ENCODE peak calls at places on chromosomes 3 and 15, in nine cellular contexts. U is fibroblast of lung; X is heart right ventricle; K is astrocyte; H is psoas muscle; T is testis; V is HAP-1; L is CD4-positive, CD25-positive, alpha-beta regulatory T cell; G is lower lobe of right lung. A is an unnamed sample.

GRCh38 chr3:39281533-39281932 is 1.7 kb upstream of the CX3CR1 start:
- DNase-seq in K (no peak), G (no peak), L (no peak), U (no peak), X (no peak), V (no peak), H (no peak), T (no peak), A (no peak)

GRCh38 chr3:31346542-31346979 is 186.2 kb upstream of the STT3B start:
- DNase-seq in X (no peak), V (no peak), G (no peak), U (no peak), T (no peak), H (no peak), L (no peak), K (no peak), A (no peak)

GRCh38 chr3:110243081-110243480 is 828.5 kb upstream of the NECTIN3 start:
- DNase-seq in L (no peak), U (peak; percentile 5), V (peak; percentile 16), X (no peak), G (no peak), K (peak; percentile 2), T (no peak), H (no peak), A (no peak)

GRCh38 chr15:67043939-67044771 is 21.2 kb upstream of the SMAD3 start:
- DNase-seq in X (no peak), V (no peak), L (no peak), K (peak; percentile 90), G (no peak), H (no peak), U (peak; percentile 95), T (no peak), A (no peak)

GRCh38 chr15:101328001-101328400 is 33.0 kb upstream of the SNRPA1 start:
- DNase-seq in X (no peak), U (no peak), K (no peak), H (no peak), T (no peak), L (no peak), G (no peak), V (no peak), A (no peak)

GRCh38 chr3:46997453-46998091 is 18.1 kb downstream of the NBEAL2 start:
- DNase-seq in G (peak; percentile 40), V (no peak), K (no peak), X (no peak), H (peak; percentile 37), T (no peak), L (no peak), U (no peak), A (no peak)

GRCh38 chr3:106139834-106140233 is 271.0 kb upstream of the CBLB start:
- DNase-seq in T (no peak), V (no peak), L (no peak), X (no peak), H (no peak), K (no peak), U (no peak), G (no peak), A (no peak)

GRCh38 chr3:124059580-124059979 is 67.7 kb upstream of the ROPN1 start:
- DNase-seq in U (peak; percentile 71), L (no peak), X (no peak), H (no peak), K (peak; percentile 69), V (no peak), T (no peak), G (no peak), A (no peak)

GRCh38 chr3:110362756-110363155 is 708.9 kb upstream of the NECTIN3 start:
- DNase-seq in X (no peak), H (no peak), T (no peak), U (no peak), G (no peak), K (no peak), L (no peak), V (no peak), A (no peak)

GRCh38 chr3:79086514-79086913 is 681.3 kb downstream of the ROBO1 start:
- DNase-seq in G (no peak), L (no peak), U (peak; percentile 44), V (peak; percentile 77), H (no peak), T (peak; percentile 72), K (peak; percentile 25), X (peak; percentile 25), A (peak; percentile 31)

GRCh38 chr3:194069421-194070219 is 66.3 kb upstream of the HES1 start:
- DNase-seq in T (no peak), U (peak; percentile 56), H (no peak), G (no peak), K (peak; percentile 42), V (no peak), X (no peak), L (no peak), A (no peak)

GRCh38 chr3:128190501-128190900 is 37.2 kb downstream of the EEFSEC start:
- DNase-seq in L (no peak), H (no peak), K (peak; percentile 36), U (peak; percentile 50), T (no peak), X (no peak), V (no peak), G (no peak), A (no peak)

GRCh38 chr15:28098766-28099554 is at the start of gene OCA2:
- DNase-seq in H (peak; percentile 77), X (no peak), L (peak; percentile 46), U (peak; percentile 50), T (peak; percentile 90), V (peak; percentile 94), G (peak; percentile 79), K (peak; percentile 40), A (peak; percentile 61)

GRCh38 chr15:76107169-76107568 is 47.4 kb downstream of the TMEM266 start:
- DNase-seq in K (no peak), X (no peak), T (no peak), U (peak; percentile 16), H (peak; percentile 79), L (no peak), G (no peak), V (no peak), A (no peak)

GRCh38 chr15:101242999-101243336 is 8.9 kb downstream of the CHSY1 start:
- DNase-seq in H (no peak), U (peak; percentile 64), G (no peak), T (no peak), L (no peak), K (peak; percentile 43), X (peak; percentile 50), V (peak; percentile 84), A (no peak)

GRCh38 chr15:88028024-88028423 is 228.5 kb downstream of the NTRK3 start:
- DNase-seq in V (no peak), T (no peak), G (no peak), U (no peak), H (no peak), L (no peak), K (no peak), X (no peak), A (no peak)

DNA sequence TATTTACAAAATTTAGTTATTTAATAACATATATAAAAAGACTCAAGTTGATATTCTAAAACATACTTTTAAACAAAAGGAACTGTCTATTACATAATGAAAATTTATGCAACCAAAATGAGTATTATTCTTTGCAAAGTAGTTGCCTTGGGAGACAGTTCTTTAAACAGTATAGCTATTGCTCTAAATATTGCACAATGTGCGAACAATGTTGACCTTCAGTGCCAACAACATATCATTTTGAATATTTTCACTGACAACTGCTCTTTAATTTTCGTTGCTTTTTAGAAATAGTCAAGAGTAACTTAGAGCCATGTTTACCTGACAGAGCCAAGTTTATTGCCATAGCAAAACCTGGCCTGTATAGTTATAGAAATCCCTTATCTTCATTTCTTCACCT is 124.9 kb downstream of the ZBTB20 start:
- DNase-seq in V (no peak), H (no peak), L (no peak), K (no peak), G (no peak), X (no peak), T (no peak), U (no peak), A (no peak)
- H3K4me1 ChIP-seq in V (peaks cover 17% of the 10 kb centered on the region), H (no peaks in the 10 kb centered on the region), L (no peaks in the 10 kb centered on the region), K (no peaks in the 10 kb centered on the region), G (peaks cover 17% of the 10 kb centered on the region), X (no peaks in the 10 kb centered on the region), T (peaks cover 6% of the 10 kb centered on the region), U (no peaks in the 10 kb centered on the region), A (peaks cover 8% of the 10 kb centered on the region)

DNA sequence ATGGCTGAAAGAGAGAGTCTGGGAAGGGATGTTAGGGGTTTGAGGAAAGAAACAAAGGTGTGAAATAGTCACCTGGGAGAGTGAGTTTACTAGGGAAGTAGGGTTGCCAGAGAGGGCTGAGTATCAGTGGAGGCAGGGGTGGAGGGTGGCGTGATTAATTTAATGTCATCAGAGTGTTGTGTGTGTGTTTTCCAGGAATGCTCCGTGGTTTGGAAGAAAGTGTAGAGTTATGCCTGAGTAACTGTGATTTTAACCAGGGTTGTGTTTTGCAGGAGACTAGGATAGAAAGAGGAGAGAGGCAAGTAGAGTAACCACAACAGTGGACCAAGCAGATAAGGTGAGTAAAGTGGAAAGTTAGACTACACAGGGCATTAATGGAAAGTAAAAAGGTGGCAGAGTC is 27.2 kb downstream of the PLD1 start:
- DNase-seq in X (no peak), L (no peak), H (no peak), T (no peak), U (peak; percentile 82), K (peak; percentile 83), G (no peak), V (no peak), A (no peak)
- H3K4me1 ChIP-seq in X (no peaks in the 10 kb centered on the region), L (no peaks in the 10 kb centered on the region), H (no peaks in the 10 kb centered on the region), T (no peaks in the 10 kb centered on the region), U (no peaks in the 10 kb centered on the region), K (peaks cover 20% of the 10 kb centered on the region), G (no peaks in the 10 kb centered on the region), V (no peaks in the 10 kb centered on the region), A (no peaks in the 10 kb centered on the region)

GRCh38 chr3:5195605-5196004 is 8.1 kb downstream of the EDEM1 start:
- DNase-seq in H (no peak), V (no peak), T (peak; percentile 30), U (peak; percentile 31), X (no peak), G (peak; percentile 67), K (peak; percentile 20), L (peak; percentile 14), A (no peak)
- H3K4me1 ChIP-seq in H (peaks cover 47% of the 10 kb centered on the region), V (peaks cover 9% of the 10 kb centered on the region), T (peaks cover 6% of the 10 kb centered on the region), U (peaks cover 12% of the 10 kb centered on the region), X (peaks cover 19% of the 10 kb centered on the region), G (peaks cover 84% of the 10 kb centered on the region), K (peaks cover 17% of the 10 kb centered on the region), L (peaks cover 98% of the 10 kb centered on the region), A (peaks cover 47% of the 10 kb centered on the region)

GRCh38 chr15:55279100-55279745 is 10.4 kb downstream of the RAB27A start:
- DNase-seq in G (no peak), K (no peak), X (no peak), U (no peak), L (no peak), V (no peak), H (no peak), T (no peak), A (no peak)
- H3K4me1 ChIP-seq in G (peaks cover 68% of the 10 kb centered on the region), K (peaks cover 29% of the 10 kb centered on the region), X (no peaks in the 10 kb centered on the region), U (peaks cover 24% of the 10 kb centered on the region), L (peaks cover 83% of the 10 kb centered on the region), V (no peaks in the 10 kb centered on the region), H (no peaks in the 10 kb centered on the region), T (peaks cover 4% of the 10 kb centered on the region), A (peaks cover 86% of the 10 kb centered on the region)